ENCODE peak calls at places on chromosome 1, in six cellular contexts. One of them, this sample, is unnamed.

GRCh38 chr1:227449051-227449450 is 114.3 kb upstream of the ZNF678 start:
- DNase-seq in NCI-H1092: peak; percentile 33
- DNase-seq in HL-60: peak; percentile 19
- DNase-seq in dorsolateral prefrontal cortex: no peak
- DNase-seq in fibroblast of the conjunctiva: no peak
- DNase-seq in COR-L47: no peak
- DNase-seq in this sample: no peak

GRCh38 chr1:154869351-154870116 is 547 bp downstream of the KCNN3 start:
- DNase-seq in NCI-H1092: peak; percentile 69
- DNase-seq in HL-60: no peak
- DNase-seq in dorsolateral prefrontal cortex: peak; percentile 44
- DNase-seq in fibroblast of the conjunctiva: peak; percentile 6
- DNase-seq in COR-L47: peak; percentile 27
- DNase-seq in this sample: no peak

GRCh38 chr1:110672753-110673108 is 2.0 kb downstream of the KCNA3 start:
- DNase-seq in NCI-H1092: no peak
- DNase-seq in HL-60: no peak
- DNase-seq in dorsolateral prefrontal cortex: no peak
- DNase-seq in fibroblast of the conjunctiva: no peak
- DNase-seq in COR-L47: no peak
- DNase-seq in this sample: no peak

GRCh38 chr1:15994590-15995351 is 9.3 kb upstream of the SRARP start:
- DNase-seq in NCI-H1092: no peak
- DNase-seq in HL-60: peak; percentile 21
- DNase-seq in dorsolateral prefrontal cortex: no peak
- DNase-seq in fibroblast of the conjunctiva: peak; percentile 47
- DNase-seq in COR-L47: peak; percentile 46
- DNase-seq in this sample: no peak

GRCh38 chr1:33388989-33389771 is 41.7 kb downstream of the PHC2 start:
- DNase-seq in NCI-H1092: no peak
- DNase-seq in HL-60: no peak
- DNase-seq in dorsolateral prefrontal cortex: no peak
- DNase-seq in fibroblast of the conjunctiva: peak; percentile 45
- DNase-seq in COR-L47: no peak
- DNase-seq in this sample: no peak

GRCh38 chr1:70930062-70930461 is 117.6 kb downstream of the PTGER3 start:
- DNase-seq in NCI-H1092: no peak
- DNase-seq in HL-60: no peak
- DNase-seq in dorsolateral prefrontal cortex: no peak
- DNase-seq in fibroblast of the conjunctiva: no peak
- DNase-seq in COR-L47: no peak
- DNase-seq in this sample: no peak

GRCh38 chr1:201501144-201501543 is 5.8 kb downstream of the CSRP1 start:
- DNase-seq in NCI-H1092: no peak
- DNase-seq in HL-60: no peak
- DNase-seq in dorsolateral prefrontal cortex: no peak
- DNase-seq in fibroblast of the conjunctiva: no peak
- DNase-seq in COR-L47: no peak
- DNase-seq in this sample: no peak

GRCh38 chr1:115969509-115969908 is 6.8 kb upstream of the SLC22A15 start:
- DNase-seq in NCI-H1092: no peak
- DNase-seq in HL-60: peak; percentile 34
- DNase-seq in dorsolateral prefrontal cortex: peak; percentile 36
- DNase-seq in fibroblast of the conjunctiva: no peak
- DNase-seq in COR-L47: no peak
- DNase-seq in this sample: no peak

GRCh38 chr1:204841316-204841715 is 29.3 kb upstream of the NFASC start:
- DNase-seq in NCI-H1092: no peak
- DNase-seq in HL-60: no peak
- DNase-seq in dorsolateral prefrontal cortex: no peak
- DNase-seq in fibroblast of the conjunctiva: no peak
- DNase-seq in COR-L47: no peak
- DNase-seq in this sample: no peak

GRCh38 chr1:16143566-16144324 is 12.1 kb downstream of the EPHA2 start:
- DNase-seq in NCI-H1092: no peak
- DNase-seq in HL-60: no peak
- DNase-seq in dorsolateral prefrontal cortex: no peak
- DNase-seq in fibroblast of the conjunctiva: no peak
- DNase-seq in COR-L47: peak; percentile 19
- DNase-seq in this sample: no peak

GRCh38 chr1:185567006-185567405 is 167.2 kb upstream of the HMCN1 start:
- DNase-seq in NCI-H1092: peak; percentile 70
- DNase-seq in HL-60: peak; percentile 63
- DNase-seq in dorsolateral prefrontal cortex: no peak
- DNase-seq in fibroblast of the conjunctiva: no peak
- DNase-seq in COR-L47: no peak
- DNase-seq in this sample: peak; percentile 79

GRCh38 chr1:22613951-22614350 is 22.5 kb upstream of the C1QA start:
- DNase-seq in NCI-H1092: no peak
- DNase-seq in HL-60: peak; percentile 8
- DNase-seq in dorsolateral prefrontal cortex: no peak
- DNase-seq in fibroblast of the conjunctiva: no peak
- DNase-seq in COR-L47: no peak
- DNase-seq in this sample: no peak

GRCh38 chr1:99662581-99663208 is 16.8 kb downstream of the PALMD start:
- DNase-seq in NCI-H1092: no peak
- DNase-seq in HL-60: no peak
- DNase-seq in dorsolateral prefrontal cortex: no peak
- DNase-seq in fibroblast of the conjunctiva: peak; percentile 88
- DNase-seq in COR-L47: no peak
- DNase-seq in this sample: no peak

GRCh38 chr1:234276389-234276788 is 96.9 kb upstream of the COA6 start:
- DNase-seq in NCI-H1092: no peak
- DNase-seq in HL-60: no peak
- DNase-seq in dorsolateral prefrontal cortex: peak; percentile 51
- DNase-seq in fibroblast of the conjunctiva: no peak
- DNase-seq in COR-L47: peak; percentile 38
- DNase-seq in this sample: no peak

GRCh38 chr1:87899746-87900145 is 571.1 kb downstream of the LMO4 start:
- DNase-seq in NCI-H1092: no peak
- DNase-seq in HL-60: no peak
- DNase-seq in dorsolateral prefrontal cortex: no peak
- DNase-seq in fibroblast of the conjunctiva: no peak
- DNase-seq in COR-L47: no peak
- DNase-seq in this sample: no peak

GRCh38 chr1:238991730-238992490 is 394.5 kb upstream of the CHRM3 start:
- DNase-seq in NCI-H1092: no peak
- DNase-seq in HL-60: no peak
- DNase-seq in dorsolateral prefrontal cortex: peak; percentile 28
- DNase-seq in fibroblast of the conjunctiva: no peak
- DNase-seq in COR-L47: no peak
- DNase-seq in this sample: no peak

This sample was measured in NCI-H2107.